ENCODE peak calls at places on chromosomes 13 and 19, in seven cellular contexts. V is AG09319; W is fibroblast of pulmonary artery; E is mucosa of descending colon; U is CD4-positive, alpha-beta T cell; L is tibial artery; X is AG09309. T is an unnamed sample.

GRCh38 chr19:57746580-57747471 is at the start of gene ZNF776:
- DNase-seq in V (peak), W (peak), E (peak), U (peak), L (peak), X (peak), T (peak)

GRCh38 chr19:21691656-21692055 is 75.7 kb downstream of the ZNF100 start:
- DNase-seq in V (no peak), W (no peak), E (no peak), U (no peak), L (no peak), X (no peak), T (no peak)

GRCh38 chr13:113949546-113949945 is 24.3 kb downstream of the C13orf46 start:
- DNase-seq in V (no peak), W (no peak), E (peak), U (no peak), L (no peak), X (no peak), T (no peak)

GRCh38 chr19:13291913-13292312 is 141.7 kb downstream of the IER2 start:
- DNase-seq in V (no peak), W (no peak), E (no peak), U (no peak), L (no peak), X (no peak), T (no peak)

GRCh38 chr19:31499281-31499680 is 150.0 kb upstream of the TSHZ3 start:
- DNase-seq in V (no peak), W (no peak), E (no peak), U (no peak), L (no peak), X (no peak), T (no peak)

GRCh38 chr19:47323872-47324271 is 8.1 kb upstream of the C5AR2 start:
- DNase-seq in V (no peak), W (no peak), E (no peak), U (no peak), L (no peak), X (no peak), T (no peak)

GRCh38 chr19:48508729-48509310 is 2.8 kb downstream of the LMTK3 start:
- DNase-seq in V (no peak), W (no peak), E (no peak), U (no peak), L (no peak), X (no peak), T (no peak)

GRCh38 chr13:52454459-52454824 is 836 bp upstream of the CKAP2 start:
- DNase-seq in V (no peak), W (no peak), E (no peak), U (no peak), L (no peak), X (no peak), T (no peak)

GRCh38 chr13:111076156-111077013 is 38.7 kb upstream of the ARHGEF7 start:
- DNase-seq in V (no peak), W (no peak), E (no peak), U (no peak), L (no peak), X (no peak), T (no peak)

GRCh38 chr13:93345642-93346220 is 119.1 kb downstream of the GPC6 start:
- DNase-seq in V (no peak), W (no peak), E (no peak), U (no peak), L (no peak), X (peak), T (no peak)

GRCh38 chr19:3510727-3511126 is 4.6 kb downstream of the FZR1 start:
- DNase-seq in V (no peak), W (no peak), E (no peak), U (no peak), L (no peak), X (no peak), T (no peak)

GRCh38 chr19:3513198-3514140 is 7.4 kb downstream of the FZR1 start:
- DNase-seq in V (no peak), W (no peak), E (peak), U (no peak), L (no peak), X (no peak), T (no peak)

GRCh38 chr19:3511506-3512251 is 5.6 kb downstream of the FZR1 start:
- DNase-seq in V (no peak), W (no peak), E (no peak), U (no peak), L (no peak), X (no peak), T (no peak)

GRCh38 chr19:3514930-3515329 is 8.8 kb downstream of the FZR1 start:
- DNase-seq in V (no peak), W (no peak), E (no peak), U (no peak), L (no peak), X (no peak), T (no peak)

DNA sequence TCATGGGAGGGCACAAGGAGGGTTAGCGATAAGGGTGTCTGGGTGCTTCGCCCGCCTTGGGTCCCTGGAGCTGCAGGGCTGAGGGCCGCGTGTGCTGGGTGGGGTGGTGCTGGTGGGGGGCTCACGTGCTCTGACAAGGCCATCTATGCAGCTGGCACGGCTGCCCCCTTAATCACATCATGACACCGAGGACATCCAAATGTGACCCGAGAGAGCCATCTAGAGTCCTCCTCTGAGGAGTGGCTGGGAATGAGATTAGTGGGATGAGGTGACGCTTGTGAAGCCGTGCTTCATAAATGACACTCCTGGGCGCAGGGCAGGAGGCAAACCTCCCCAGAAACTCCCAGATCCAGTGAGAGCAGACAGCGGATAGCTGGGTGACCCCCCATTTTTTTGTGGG is 6.5 kb downstream of the FZR1 start:
- DNase-seq in V (no peak), W (no peak), E (no peak), U (no peak), L (no peak), X (no peak), T (no peak)
- TF ChIP-seq CTCF in V (no peak), W (no peak), E (no peak), U (no peak), L (no peak), X (no peak), T (no peak)

GRCh38 chr13:29039212-29039611 is 219.1 kb downstream of the MTUS2 start:
- DNase-seq in V (no peak), W (no peak), E (no peak), U (no peak), L (no peak), X (no peak), T (no peak)

DNA sequence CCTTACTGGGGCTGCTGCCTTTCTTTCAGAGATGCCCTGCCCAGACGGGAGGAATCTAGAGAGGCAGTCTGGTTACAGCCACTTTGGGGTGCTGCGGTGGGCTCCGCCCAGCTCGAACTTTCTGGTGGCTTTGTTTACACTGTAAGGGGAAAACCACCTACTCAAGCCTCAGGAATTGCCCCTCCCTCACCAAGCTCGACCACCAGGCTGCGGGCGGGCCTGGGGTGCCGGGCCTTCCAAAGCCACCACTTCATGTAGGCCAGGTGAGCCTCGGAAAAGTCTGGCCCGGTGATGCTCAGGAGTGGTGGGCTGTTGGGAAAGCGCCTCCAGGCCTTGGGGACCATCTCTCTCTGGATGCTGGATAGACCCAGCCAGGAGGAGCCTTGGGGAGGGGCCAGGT is 218.6 kb downstream of the MTUS2 start:
- DNase-seq in V (no peak), W (no peak), E (no peak), U (no peak), L (no peak), X (no peak), T (no peak)
- TF ChIP-seq CTCF in V (no peak), W (no peak), E (no peak), U (no peak), L (no peak), X (no peak), T (no peak)

DNA sequence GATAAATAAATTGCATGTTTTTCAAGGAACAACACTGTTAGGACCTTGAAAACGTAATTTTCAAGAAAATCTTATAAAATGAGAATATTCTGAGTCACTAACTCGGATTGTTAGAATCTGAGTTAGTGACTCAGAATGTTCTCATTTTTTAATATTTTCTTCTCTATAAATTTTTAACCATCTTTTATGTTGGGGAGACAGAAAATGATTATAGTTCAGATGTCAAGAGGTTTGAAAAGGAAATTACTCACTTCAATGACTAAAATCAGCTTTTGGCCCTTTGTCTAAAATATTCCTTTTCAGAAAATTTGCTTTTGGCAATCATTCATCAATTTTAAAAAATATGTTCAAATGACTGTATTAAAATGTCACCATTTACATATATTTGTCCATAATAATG is 264.2 kb upstream of the EDNRB start:
- DNase-seq in V (no peak), W (no peak), E (no peak), U (no peak), L (no peak), X (no peak), T (peak)
- TF ChIP-seq CTCF in V (no peak), W (no peak), E (no peak), U (no peak), L (no peak), X (no peak), T (no peak)

DNA sequence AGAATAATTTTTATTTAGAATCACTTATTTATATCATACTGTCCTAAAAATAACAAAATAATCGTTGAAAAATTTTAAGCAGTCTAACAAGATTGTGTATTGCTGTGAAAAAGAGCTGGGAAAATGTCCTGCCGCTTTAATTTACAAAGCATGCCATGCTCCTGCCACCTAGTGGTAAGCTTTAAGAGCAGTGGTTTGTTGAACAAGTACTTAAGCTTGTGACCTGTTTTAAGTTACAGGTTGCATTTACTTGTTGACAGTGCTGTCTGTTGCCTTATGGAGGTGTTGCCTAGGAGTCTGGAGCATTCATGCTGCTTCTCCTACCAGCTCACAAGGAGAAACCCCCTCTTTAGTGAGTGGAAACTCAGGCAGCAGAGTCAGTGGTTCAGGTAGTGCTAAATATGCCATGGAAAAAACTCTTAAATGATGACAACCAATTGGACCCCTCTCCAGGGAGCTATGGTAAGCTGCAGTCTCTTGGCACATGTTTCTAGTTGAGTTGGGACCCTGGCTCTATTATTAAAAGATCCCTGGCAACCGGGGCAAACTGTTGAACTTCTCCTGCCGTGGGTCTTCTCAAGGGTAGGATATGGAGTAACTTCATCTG is 68.4 kb downstream of the SPATA13 start:
- DNase-seq in V (peak), W (peak), E (no peak), U (no peak), L (no peak), X (peak), T (peak)
- TF ChIP-seq CTCF in V (peak), W (peak), E (peak), U (peak), L (peak), X (peak), T (peak)

GRCh38 chr19:50908311-50908710 is 2.9 kb downstream of the KLK4 start:
- DNase-seq in V (no peak), W (no peak), E (no peak), U (no peak), L (no peak), X (no peak), T (no peak)

GRCh38 chr19:50902640-50903039 is 8.6 kb downstream of the KLK4 start:
- DNase-seq in V (no peak), W (no peak), E (no peak), U (no peak), L (no peak), X (no peak), T (no peak)

GRCh38 chr19:50910722-50911121 is 473 bp downstream of the KLK4 start:
- DNase-seq in V (no peak), W (no peak), E (no peak), U (no peak), L (no peak), X (no peak), T (no peak)

GRCh38 chr19:50909240-50910070 is 1.7 kb downstream of the KLK4 start:
- DNase-seq in V (no peak), W (peak), E (peak), U (no peak), L (no peak), X (no peak), T (peak)

GRCh38 chr19:50906217-50906616 is 5.0 kb downstream of the KLK4 start:
- DNase-seq in V (no peak), W (peak), E (no peak), U (no peak), L (no peak), X (no peak), T (no peak)
- TF ChIP-seq CTCF in V (peak), W (peak), E (no peak), U (peak), L (no peak), X (peak), T (peak)